ENCODE peak calls at places on chromosome 19, in four cellular contexts. J is mesendoderm, O is IMR-90, I is neuronal stem cell. P is an unnamed sample.

GRCh38 chr19:7507884-7508283 is 8.0 kb upstream of the ZNF358 start:
- DNase-seq in J (peak; percentile 85), O (peak; percentile 80), I (no peak), P (peak; percentile 97)

GRCh38 chr19:56508282-56508778 is 675 bp downstream of the ZNF471 start:
- DNase-seq in J (no peak), O (no peak), I (no peak), P (no peak)

GRCh38 chr19:14107581-14108461 is 9.7 kb downstream of the PRKACA start:
- DNase-seq in J (peak; percentile 34), O (no peak), I (no peak), P (no peak)

GRCh38 chr19:5128251-5128931 is 159.5 kb downstream of the KDM4B start:
- DNase-seq in J (peak; percentile 87), O (peak; percentile 75), I (no peak), P (no peak)

GRCh38 chr19:35529241-35530218 is 1.4 kb upstream of the SBSN start:
- DNase-seq in J (no peak), O (no peak), I (no peak), P (no peak)

GRCh38 chr19:18349524-18350128 is 9.2 kb downstream of the PGPEP1 start:
- DNase-seq in J (peak; percentile 51), O (peak; percentile 65), I (no peak), P (no peak)

GRCh38 chr19:45097776-45098520 is 5.0 kb downstream of the PPP1R37 start:
- DNase-seq in J (peak; percentile 89), O (peak; percentile 98), I (no peak), P (no peak)

GRCh38 chr19:17402982-17403855 is 2.2 kb downstream of the BST2 start:
- DNase-seq in J (peak; percentile 92), O (no peak), I (peak; percentile 86), P (peak; percentile 93)

GRCh38 chr19:55913643-55914268 is 18.4 kb downstream of the NLRP13 start:
- DNase-seq in J (no peak), O (no peak), I (no peak), P (no peak)

GRCh38 chr19:17448190-17448967 is at the start of gene TMEM221:
- DNase-seq in J (peak; percentile 66), O (no peak), I (no peak), P (peak; percentile 71)

GRCh38 chr19:46015080-46015960 is 7.5 kb downstream of the PGLYRP1 start:
- DNase-seq in J (peak; percentile 82), O (no peak), I (peak; percentile 82), P (peak; percentile 94)

GRCh38 chr19:37957176-37957575 is 50.2 kb downstream of the SIPA1L3 start:
- DNase-seq in J (no peak), O (no peak), I (no peak), P (no peak)

GRCh38 chr19:56597696-56598095 is 2.6 kb downstream of the ZNF71 start:
- DNase-seq in J (no peak), O (peak; percentile 27), I (no peak), P (no peak)

GRCh38 chr19:47227347-47228167 is 3.4 kb downstream of the BBC3 start:
- DNase-seq in J (peak; percentile 100), O (peak; percentile 94), I (peak; percentile 96), P (peak; percentile 99)

GRCh38 chr19:54573330-54573872 is at the start of gene LILRA2:
- DNase-seq in J (no peak), O (no peak), I (no peak), P (no peak)

GRCh38 chr19:16825312-16826168 is 3.7 kb upstream of the SIN3B start:
- DNase-seq in J (peak; percentile 77), O (peak; percentile 63), I (no peak), P (peak; percentile 79)

GRCh38 chr19:18107235-18108083 is 9.9 kb downstream of the MAST3 start:
- DNase-seq in J (no peak), O (no peak), I (no peak), P (no peak)

GRCh38 chr19:1848399-1849131 is at the start of gene REXO1:
- DNase-seq in J (peak; percentile 97), O (peak; percentile 87), I (peak; percentile 98), P (peak; percentile 94)

GRCh38 chr19:1846517-1847205 is 1.6 kb downstream of the REXO1 start:
- DNase-seq in J (no peak), O (no peak), I (no peak), P (no peak)

GRCh38 chr19:1847348-1847683 is 967 bp downstream of the REXO1 start:
- DNase-seq in J (no peak), O (no peak), I (no peak), P (no peak)

GRCh38 chr19:1849132-1849474 is 820 bp upstream of the REXO1 start:
- DNase-seq in J (no peak), O (no peak), I (no peak), P (no peak)

DNA sequence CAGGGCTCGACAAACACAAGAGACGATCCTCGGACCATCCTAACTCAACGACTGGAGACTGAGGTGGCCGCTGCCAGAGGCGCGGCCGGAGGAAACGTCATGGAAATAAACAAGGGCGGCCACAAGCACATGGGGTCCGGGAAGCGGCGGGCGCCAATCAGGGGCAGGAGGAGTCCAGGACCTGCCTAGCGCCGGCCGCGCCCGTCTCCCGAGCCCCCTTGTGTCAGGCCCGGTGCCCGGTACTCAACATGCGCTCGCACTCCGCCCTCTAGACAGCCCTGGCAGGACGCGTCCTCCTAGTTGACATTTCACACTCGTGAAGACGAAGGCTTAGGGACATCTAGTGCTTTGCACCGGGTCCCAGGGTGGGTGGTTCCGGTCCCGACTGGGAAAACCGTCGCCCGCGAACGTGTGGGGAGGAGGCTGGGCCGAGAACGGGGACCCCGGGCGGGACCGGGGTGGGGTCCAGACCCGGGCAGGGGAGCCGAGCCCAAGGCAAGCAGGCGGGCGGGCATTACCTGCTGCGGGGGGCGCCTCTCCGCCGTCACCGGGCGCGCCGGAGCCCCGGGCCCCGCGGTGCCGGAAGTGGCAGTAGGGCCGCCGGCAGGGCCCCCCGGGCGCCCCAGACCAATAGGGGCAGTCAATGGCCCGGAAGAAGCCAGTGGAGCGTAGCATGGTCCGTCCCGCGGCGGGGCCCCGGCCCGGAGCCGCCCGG is 442 bp downstream of the REXO1 start:
- DNase-seq in J (peak; percentile 74), O (peak; percentile 40), I (no peak), P (no peak)
- H2BK5ac ChIP-seq in J (no peak overlapping the region), O (peak overlapping the region; percentile 47), I (peak overlapping the region; percentile 94), P (no peak overlapping the region)

GRCh38 chr19:48284891-48285290 is 15.0 kb downstream of the ZNF114 start:
- DNase-seq in J (no peak), O (peak; percentile 82), I (no peak), P (no peak)
- H2AK5ac ChIP-seq in J (no peak overlapping the region), O (peak overlapping the region; percentile 11), I (no peak overlapping the region), P (no peak overlapping the region)

DNA sequence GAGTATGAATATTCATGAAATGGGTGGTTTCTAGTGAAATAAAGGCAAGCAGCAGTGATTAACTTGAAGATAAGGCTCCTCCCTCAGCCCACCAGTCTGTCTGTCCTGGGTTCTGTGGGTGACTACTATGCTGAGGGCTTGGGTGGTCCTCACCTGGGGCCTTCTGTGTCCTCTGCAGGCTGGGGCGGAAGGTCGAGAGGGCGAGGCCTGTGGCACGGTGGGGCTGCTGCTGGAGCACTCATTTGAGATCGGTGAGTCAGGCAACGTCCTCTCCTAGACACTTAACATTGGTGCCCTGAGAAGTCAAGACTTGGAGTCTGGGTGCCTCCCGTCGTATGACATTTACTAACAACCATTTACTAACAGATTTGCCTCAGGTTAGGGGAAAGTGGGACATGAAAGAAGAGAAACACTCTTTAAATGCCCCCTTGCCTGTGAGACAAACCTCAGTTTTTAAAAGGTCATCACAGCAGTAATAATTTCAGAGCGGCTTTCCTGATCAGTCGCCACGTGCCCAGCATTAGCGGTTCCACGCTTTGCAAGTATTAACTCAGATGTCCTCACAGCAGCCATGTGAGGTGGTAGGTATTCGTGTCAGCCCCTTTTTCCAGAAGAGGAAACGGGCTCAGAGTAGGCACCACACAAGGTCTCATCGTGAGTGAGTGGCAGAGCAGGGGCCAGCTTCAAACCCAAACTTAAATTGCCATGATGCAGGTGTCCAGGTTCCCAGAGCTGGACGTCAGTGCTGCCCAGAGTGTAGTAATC is 1.3 kb upstream of the GARIN5A start:
- DNase-seq in J (no peak), O (no peak), I (no peak), P (no peak)
- H3K4ac ChIP-seq in J (no peak overlapping the region), O (no peak overlapping the region), I (no peak overlapping the region), P (no peak overlapping the region)

GRCh38 chr19:29510701-29511265 is 15.0 kb upstream of the VSTM2B start:
- DNase-seq in J (no peak), O (no peak), I (no peak), P (no peak)

GRCh38 chr19:29507081-29507860 is 18.5 kb upstream of the VSTM2B start:
- DNase-seq in J (no peak), O (no peak), I (no peak), P (peak; percentile 41)

GRCh38 chr19:29508181-29508580 is 17.6 kb upstream of the VSTM2B start:
- DNase-seq in J (no peak), O (no peak), I (no peak), P (no peak)

GRCh38 chr19:29511768-29512167 is 14.0 kb upstream of the VSTM2B start:
- DNase-seq in J (no peak), O (no peak), I (no peak), P (no peak)

DNA sequence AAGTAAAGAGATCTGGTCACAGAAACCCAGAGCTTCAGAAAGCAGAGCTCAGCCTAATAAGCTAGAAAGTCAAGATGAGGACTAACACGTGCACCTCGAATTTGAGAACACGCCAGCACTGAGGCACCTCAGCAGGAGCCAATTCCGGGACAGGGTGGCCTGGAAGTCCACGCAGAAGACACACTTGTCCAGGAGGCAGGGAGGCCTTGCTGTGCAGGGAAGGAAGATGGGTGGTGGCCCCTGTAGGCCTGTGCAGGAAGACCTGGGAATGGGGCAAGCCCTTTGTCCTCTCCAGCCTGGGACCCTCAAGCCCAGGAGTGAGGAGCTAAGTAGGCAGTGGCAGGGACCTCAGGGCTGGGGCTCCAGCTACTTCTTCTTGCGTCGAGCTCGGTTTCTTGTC is 16.3 kb upstream of the VSTM2B start:
- DNase-seq in J (no peak), O (no peak), I (no peak), P (no peak)
- H2BK5ac ChIP-seq in J (no peak overlapping the region), O (no peak overlapping the region), I (no peak overlapping the region), P (no peak overlapping the region)

DNA sequence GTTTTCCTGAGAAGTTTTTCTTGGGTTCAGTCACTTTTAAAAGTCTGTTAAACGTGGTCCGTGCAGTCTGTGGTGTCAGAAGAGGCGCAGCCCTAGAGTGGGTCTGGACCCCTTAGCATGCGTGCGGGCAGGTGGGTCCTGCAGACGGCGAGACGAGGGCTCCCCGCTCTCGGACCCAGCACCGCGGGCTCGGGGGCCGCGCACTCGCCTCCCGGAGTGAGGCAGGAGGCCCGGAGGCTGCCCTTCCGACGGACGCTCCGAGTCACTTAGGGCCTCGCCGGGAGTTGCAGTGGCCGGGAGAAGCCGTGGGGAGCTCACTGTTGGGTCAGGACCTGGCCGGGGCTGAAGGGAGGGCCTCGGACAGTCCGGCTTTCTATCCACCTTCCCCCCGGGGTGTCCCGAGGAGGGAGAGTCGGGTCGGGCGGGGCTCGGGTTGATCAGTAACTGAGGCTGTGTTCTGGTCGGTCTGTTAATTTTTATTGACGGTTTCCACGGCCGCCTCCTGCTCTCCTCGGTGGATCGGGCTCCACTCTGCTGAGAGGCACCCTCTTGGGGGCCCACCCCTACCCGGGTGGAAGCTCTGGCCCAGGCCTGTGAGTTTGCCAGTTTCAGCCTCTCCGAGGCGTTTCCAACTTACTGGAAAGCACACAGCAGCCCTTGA is 1.3 kb downstream of the PTBP1 start:
- DNase-seq in J (no peak), O (no peak), I (no peak), P (no peak)
- H2AK5ac ChIP-seq in J (no peak overlapping the region), O (peak overlapping the region; percentile 86), I (peak overlapping the region; percentile 83), P (no peak overlapping the region)

GRCh38 chr19:15251010-15251748 is 18.9 kb upstream of the EPHX3 start:
- DNase-seq in J (no peak), O (peak; percentile 85), I (no peak), P (no peak)
- H3K4ac ChIP-seq in J (no peak overlapping the region), O (peak overlapping the region; percentile 100), I (no peak overlapping the region), P (no peak overlapping the region)

P was measured in H9.